ENCODE peak calls at places on chromosome 6, in ten cellular contexts. G is cardiac fibroblast, Y is WTC11, V is ovary, S is keratinocyte, D is lung, Q is glutamatergic neuron, N is H9, P is B cell, B is endothelial cell. Z is an unnamed sample.

GRCh38 chr6:84651583-84651982 is 112.8 kb downstream of the TBX18 start:
- DNase-seq in B (no peak), G (no peak), Y (no peak), Q (no peak), S (no peak), N (no peak), V (no peak), D (no peak), P (no peak), Z (no peak)

GRCh38 chr6:110053395-110054240 is 75.5 kb downstream of the GPR6 start:
- DNase-seq in B (peak; percentile 36), N (no peak), D (no peak), P (peak; percentile 22), S (no peak), Y (no peak), Q (no peak), V (no peak), G (peak; percentile 75), Z (no peak)

GRCh38 chr6:106520711-106521367 is 108.5 kb downstream of the RTN4IP1 start:
- DNase-seq in G (no peak), B (no peak), D (no peak), Q (no peak), V (no peak), N (no peak), S (no peak), P (peak; percentile 42), Y (no peak), Z (peak; percentile 50)

GRCh38 chr6:33809619-33810018 is 5.8 kb upstream of the MLN start:
- DNase-seq in S (no peak), V (no peak), D (no peak), B (no peak), N (no peak), P (no peak), G (no peak), Y (no peak), Q (no peak), Z (no peak)

GRCh38 chr6:26017567-26017966 is 55.0 kb downstream of the TRIM38 start:
- DNase-seq in P (no peak), V (peak; percentile 83), S (no peak), B (peak; percentile 63), D (peak; percentile 59), G (peak; percentile 87), Q (no peak), N (peak; percentile 80), Y (peak; percentile 83), Z (peak; percentile 56)

GRCh38 chr6:93975159-93975558 is 555.8 kb upstream of the EPHA7 start:
- DNase-seq in S (no peak), Y (no peak), B (no peak), G (no peak), N (no peak), P (no peak), D (no peak), V (no peak), Q (no peak), Z (no peak)

GRCh38 chr6:31907158-31907813 is 5.4 kb upstream of the ZBTB12 start:
- DNase-seq in Q (no peak), N (no peak), D (no peak), P (no peak), S (no peak), G (peak; percentile 96), Y (no peak), V (no peak), B (no peak), Z (no peak)

GRCh38 chr6:163338671-163339405 is 75.7 kb upstream of the QKI start:
- DNase-seq in B (peak; percentile 25), S (no peak), P (no peak), G (peak; percentile 64), Y (no peak), V (no peak), N (no peak), Q (no peak), D (no peak), Z (no peak)

GRCh38 chr6:71419954-71420692 is 131.5 kb downstream of the OGFRL1 start:
- DNase-seq in B (peak; percentile 56), Q (no peak), S (no peak), N (no peak), V (peak; percentile 59), P (peak; percentile 41), D (peak; percentile 41), G (peak; percentile 58), Y (no peak), Z (peak; percentile 61)

GRCh38 chr6:41746068-41746467 is 1.1 kb downstream of the PGC start:
- DNase-seq in P (no peak), V (no peak), S (no peak), N (no peak), G (no peak), Y (no peak), Q (no peak), B (no peak), D (no peak), Z (no peak)

GRCh38 chr6:126195625-126196236 is 144.2 kb upstream of the CENPW start:
- DNase-seq in Q (no peak), V (no peak), N (no peak), P (no peak), Y (no peak), G (no peak), S (no peak), B (no peak), D (no peak), Z (no peak)

DNA sequence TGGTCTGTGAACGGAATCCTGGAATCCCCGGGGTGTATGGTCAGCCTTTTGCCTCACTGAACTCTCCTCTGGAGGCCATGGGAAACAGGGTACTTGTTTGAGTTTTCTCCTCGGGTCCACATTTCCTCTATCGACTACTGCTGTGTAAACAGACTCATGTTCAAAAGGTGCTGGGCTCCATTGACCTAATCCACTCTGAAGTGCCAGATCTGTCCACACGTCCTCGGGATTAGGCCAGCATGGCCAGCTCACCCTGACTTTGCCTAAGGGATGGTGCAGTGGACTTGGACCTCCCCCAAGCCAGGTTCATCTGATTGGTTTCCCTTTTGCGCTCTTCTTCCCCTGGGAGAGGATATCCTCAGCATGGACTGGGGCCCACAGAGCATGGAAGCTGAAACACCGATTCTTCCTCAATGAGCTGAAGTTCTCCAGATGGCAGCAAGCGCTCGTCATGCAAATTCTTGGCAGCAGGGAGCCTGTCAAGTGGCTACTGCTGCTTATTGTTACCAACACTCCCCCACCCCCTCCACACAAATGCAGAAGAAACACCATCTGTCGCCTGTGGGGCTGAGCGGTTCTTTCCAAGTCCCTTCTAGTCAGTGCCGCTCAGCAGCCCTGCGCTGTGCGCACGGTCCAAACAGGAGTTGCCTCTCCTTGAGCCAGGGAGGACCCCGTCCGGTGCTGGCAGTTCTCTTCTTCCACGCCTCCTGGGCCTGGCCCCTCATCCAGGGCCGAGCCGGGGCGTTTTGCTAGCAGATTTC is 292.6 kb upstream of the MARCKS start:
- DNase-seq in N (peak; percentile 94), V (peak; percentile 51), Y (peak; percentile 80), G (peak; percentile 98), Q (peak; percentile 81), B (peak; percentile 44), D (peak; percentile 52), P (peak; percentile 26), S (no peak), Z (peak; percentile 28)
- TF ChIP-seq CTCF in N (no peak), V (no peak), Y (no peak), G (peak; percentile 6), Q (no peak), B (no peak), D (no peak), P (no peak), S (no peak), Z (no peak)

DNA sequence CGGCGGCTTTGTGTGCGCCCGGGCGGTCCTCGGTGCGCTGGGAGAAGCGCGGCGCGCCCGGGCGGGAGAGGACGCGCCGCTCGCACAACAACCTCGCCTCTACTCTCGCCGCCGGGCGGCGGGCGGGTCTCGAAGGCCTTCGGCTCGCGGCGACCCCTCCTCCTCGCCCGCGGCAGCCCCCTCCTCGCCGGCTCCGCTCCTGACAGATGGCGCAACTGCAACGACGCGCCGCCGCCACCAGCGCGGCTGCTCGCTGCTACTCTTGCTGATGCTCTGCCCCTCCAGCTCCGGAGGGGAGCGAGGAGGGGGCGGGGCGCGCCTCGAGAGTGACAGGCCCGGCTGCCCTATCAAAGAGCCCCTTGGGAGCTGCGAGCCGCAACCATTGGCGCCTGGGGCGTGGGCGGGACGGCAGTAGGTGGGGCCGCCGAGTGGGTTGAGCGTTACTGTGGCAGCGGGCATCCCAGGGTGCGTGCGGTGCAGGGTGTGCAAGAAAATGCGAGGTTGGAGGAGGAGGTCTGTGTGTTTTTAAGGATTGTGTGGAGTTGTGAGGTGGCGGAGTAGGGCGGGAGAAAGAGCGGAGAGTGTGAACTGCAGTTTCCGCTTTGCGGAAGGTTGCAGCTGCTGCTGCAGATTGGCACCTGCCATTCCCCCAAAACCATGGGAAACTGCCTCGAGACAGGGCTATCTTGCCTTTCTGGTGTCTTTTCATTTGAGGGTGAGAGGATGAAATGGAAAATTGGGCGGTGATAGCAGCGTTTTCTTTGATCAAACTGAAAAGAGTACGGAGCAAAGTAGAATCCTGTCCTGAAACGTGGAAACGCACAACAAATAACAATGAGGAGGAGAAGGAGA is at the start of gene FYN:
- DNase-seq in N (peak; percentile 99), V (peak; percentile 98), Y (peak; percentile 99), G (peak; percentile 98), P (peak; percentile 99), S (peak; percentile 62), D (peak; percentile 98), B (peak; percentile 99), Q (peak; percentile 100), Z (peak; percentile 97)
- TF ChIP-seq CTCF in N (peak; percentile 54), V (peak; percentile 78), Y (no peak), G (peak; percentile 48), P (no peak), S (no peak), D (no peak), B (peak; percentile 38), Q (peak; percentile 38), Z (no peak)

GRCh38 chr6:158027590-158028285 is 46.1 kb downstream of the SYNJ2 start:
- DNase-seq in S (no peak), P (no peak), D (no peak), Q (no peak), Y (no peak), G (no peak), B (no peak), V (no peak), N (no peak), Z (no peak)

GRCh38 chr6:158024566-158025297 is 43.1 kb downstream of the SYNJ2 start:
- DNase-seq in D (no peak), Q (no peak), Y (no peak), N (no peak), B (no peak), P (no peak), V (no peak), G (no peak), S (no peak), Z (no peak)

GRCh38 chr6:158028421-158028820 is 46.8 kb downstream of the SYNJ2 start:
- DNase-seq in S (no peak), Q (no peak), N (no peak), B (no peak), V (no peak), Y (no peak), G (no peak), P (no peak), D (no peak), Z (no peak)

GRCh38 chr6:158026901-158027589 is 45.4 kb downstream of the SYNJ2 start:
- DNase-seq in Y (no peak), G (no peak), Q (no peak), S (no peak), B (no peak), N (no peak), V (no peak), D (no peak), P (peak; percentile 52), Z (no peak)

GRCh38 chr6:158026054-158026900 is 44.6 kb downstream of the SYNJ2 start:
- DNase-seq in G (peak; percentile 99), Q (no peak), S (no peak), P (peak; percentile 73), B (peak; percentile 49), Y (peak; percentile 61), V (peak; percentile 85), D (peak; percentile 78), N (peak; percentile 78), Z (peak; percentile 70)
- TF ChIP-seq CTCF in G (peak; percentile 80), Q (no peak), S (no peak), P (peak; percentile 74), B (peak; percentile 35), Y (peak; percentile 55), V (no peak), D (no peak), N (peak; percentile 70), Z (no peak)

GRCh38 chr6:29602564-29603361 is 17.8 kb downstream of the OR2H2 start:
- DNase-seq in V (no peak), P (no peak), D (no peak), N (peak; percentile 85), G (peak; percentile 22), B (peak; percentile 34), S (no peak), Y (peak; percentile 62), Q (peak; percentile 68), Z (no peak)
- TF ChIP-seq CTCF in V (no peak), P (no peak), D (no peak), N (peak; percentile 64), G (peak; percentile 19), B (no peak), S (no peak), Y (peak; percentile 19), Q (peak; percentile 29), Z (no peak)

Z was measured in stomach.